ENCODE peak calls at places on chromosomes 3 and 15, in five cellular contexts. I is neuronal stem cell, N is H9, G is mesenchymal stem cell, B is H1. C is an unnamed sample.

GRCh38 chr3:149382518-149382917 is 5.1 kb upstream of the TM4SF1 start:
- DNase-seq in I (no peak), N (no peak), G (no peak), B (no peak), C (no peak)

GRCh38 chr3:28348286-28348636 is 260 bp upstream of the ZCWPW2 start:
- DNase-seq in I (no peak), N (no peak), G (no peak), B (no peak), C (no peak)

GRCh38 chr15:52288051-52288942 is 7.3 kb downstream of the MYO5C start:
- DNase-seq in I (no peak), N (no peak), G (peak; percentile 25), B (no peak), C (peak; percentile 80)

GRCh38 chr3:70000563-70001081 is 1.1 kb downstream of the SAMMSON start:
- DNase-seq in I (peak; percentile 11), N (no peak), G (peak; percentile 53), B (no peak), C (no peak)

GRCh38 chr3:9402410-9403228 is 5.2 kb downstream of the SETD5 start:
- DNase-seq in I (peak; percentile 80), N (peak; percentile 77), G (peak; percentile 82), B (peak; percentile 59), C (peak; percentile 13)

GRCh38 chr3:104452697-104453096 is 914.0 kb upstream of the ALCAM start:
- DNase-seq in I (no peak), N (no peak), G (no peak), B (no peak), C (no peak)

GRCh38 chr3:119628390-119628789 is 30.7 kb downstream of the PLA1A start:
- DNase-seq in I (no peak), N (no peak), G (no peak), B (no peak), C (no peak)

GRCh38 chr3:27596334-27596841 is 112.2 kb upstream of the SLC4A7 start:
- DNase-seq in I (no peak), N (no peak), G (no peak), B (no peak), C (no peak)

GRCh38 chr3:35965908-35966307 is 326.6 kb downstream of the ARPP21 start:
- DNase-seq in I (peak; percentile 17), N (no peak), G (peak; percentile 30), B (no peak), C (no peak)

GRCh38 chr15:71237456-71238188 is 122.4 kb downstream of the THSD4 start:
- DNase-seq in I (no peak), N (no peak), G (peak; percentile 93), B (no peak), C (peak; percentile 33)

GRCh38 chr3:194631696-194632095 is 1.5 kb downstream of the TMEM44 start:
- DNase-seq in I (no peak), N (no peak), G (peak; percentile 4), B (no peak), C (no peak)

GRCh38 chr3:15601046-15601398 is 347 bp downstream of the HACL1 start:
- DNase-seq in I (no peak), N (no peak), G (no peak), B (no peak), C (no peak)

GRCh38 chr3:52323526-52324295 is 7.6 kb downstream of the DNAH1 start:
- DNase-seq in I (no peak), N (no peak), G (no peak), B (no peak), C (no peak)

GRCh38 chr3:150922611-150923010 is 17.4 kb upstream of the MINDY4B start:
- DNase-seq in I (no peak), N (peak; percentile 75), G (peak; percentile 18), B (no peak), C (peak; percentile 60)

GRCh38 chr3:129001101-129001816 is at the start of gene EFCC1:
- DNase-seq in I (peak; percentile 72), N (peak; percentile 74), G (peak; percentile 73), B (no peak), C (no peak)

GRCh38 chr3:175386630-175387029 is 527.5 kb downstream of the NAALADL2 start:
- DNase-seq in I (no peak), N (no peak), G (peak; percentile 90), B (no peak), C (peak; percentile 46)

GRCh38 chr15:89999676-90000174 is 1.4 kb upstream of the ZNF710 start:
- DNase-seq in I (peak; percentile 78), N (peak; percentile 75), G (peak; percentile 48), B (no peak), C (no peak)

DNA sequence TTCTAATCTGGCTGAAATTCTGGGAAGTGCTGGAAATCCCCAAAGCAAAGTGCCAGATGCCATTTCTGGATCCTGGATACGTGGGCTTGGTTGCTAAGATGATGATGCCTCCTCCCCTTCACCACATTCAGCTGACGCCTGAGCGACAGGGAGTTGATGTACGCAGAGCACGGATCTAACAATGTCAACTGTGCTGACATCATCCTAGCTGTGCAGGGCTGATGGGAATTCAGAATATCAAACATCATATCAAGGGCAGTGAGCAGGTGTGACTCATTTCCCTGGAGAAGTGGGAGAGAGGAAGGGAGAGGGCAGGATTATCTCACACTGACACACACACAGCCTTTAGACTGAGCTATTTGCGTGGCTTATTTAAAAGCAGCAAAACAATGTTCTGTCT is 92.6 kb upstream of the ZBTB20 start:
- DNase-seq in I (no peak), N (no peak), G (peak; percentile 94), B (no peak), C (peak; percentile 1)
- H3K23ac ChIP-seq in I (no peak overlapping the region), N (no peak overlapping the region), G (no peak overlapping the region), B (no peak overlapping the region), C (no peak overlapping the region)

GRCh38 chr15:36544518-36545383 is 34.7 kb upstream of the CDIN1 start:
- DNase-seq in I (peak; percentile 20), N (no peak), G (no peak), B (no peak), C (no peak)
- H2BK12ac ChIP-seq in I (no peak overlapping the region), N (no peak overlapping the region), G (no peak overlapping the region), B (peak overlapping the region; percentile 20), C (no peak overlapping the region)

GRCh38 chr15:45022871-45023658 is at the start of gene SORD:
- DNase-seq in I (peak; percentile 93), N (peak; percentile 96), G (peak; percentile 88), B (peak; percentile 87), C (peak; percentile 80)

GRCh38 chr15:45021331-45021730 is 1.7 kb upstream of the SORD start:
- DNase-seq in I (no peak), N (no peak), G (no peak), B (no peak), C (no peak)

GRCh38 chr15:45026646-45027045 is 3.7 kb downstream of the SORD start:
- DNase-seq in I (no peak), N (no peak), G (no peak), B (no peak), C (no peak)

GRCh38 chr15:45027220-45027619 is 4.2 kb downstream of the SORD start:
- DNase-seq in I (no peak), N (no peak), G (no peak), B (no peak), C (no peak)

DNA sequence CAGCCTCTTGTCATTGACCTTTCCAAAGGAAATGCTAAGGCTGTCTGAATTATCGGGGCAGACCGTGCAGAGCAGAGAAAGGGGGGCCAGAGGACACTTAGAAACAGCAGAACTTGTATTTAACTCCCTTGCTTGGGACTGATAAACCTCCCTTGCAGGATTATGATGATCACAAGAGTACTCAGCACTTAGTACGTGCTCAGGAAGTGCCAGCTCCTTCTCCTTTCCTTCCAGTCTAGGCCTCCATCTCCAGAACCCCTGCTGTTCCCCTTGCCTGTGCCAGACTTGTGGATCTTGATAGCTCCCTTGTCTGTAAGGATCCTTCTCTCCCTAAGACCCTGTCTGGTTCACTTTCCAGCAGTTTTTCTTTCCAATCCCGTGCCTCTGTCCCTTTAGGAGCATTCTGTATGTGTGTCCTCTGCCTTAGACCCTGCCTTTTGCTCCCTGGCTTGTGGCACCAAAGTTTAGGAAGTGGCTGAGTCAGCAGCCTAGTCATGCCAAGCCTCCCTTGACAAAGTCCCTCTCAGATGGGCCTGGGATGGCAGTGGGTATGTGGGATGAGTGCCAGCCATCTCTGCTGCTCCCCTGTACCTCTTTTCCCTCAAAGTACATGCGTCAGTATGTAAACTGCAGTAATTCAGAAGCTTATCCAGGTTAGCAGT is 795 bp downstream of the SORD start:
- DNase-seq in I (peak; percentile 1), N (no peak), G (no peak), B (no peak), C (no peak)
- H3K23ac ChIP-seq in I (peak overlapping the region; percentile 97), N (no peak overlapping the region), G (no peak overlapping the region), B (no peak overlapping the region), C (no peak overlapping the region)

DNA sequence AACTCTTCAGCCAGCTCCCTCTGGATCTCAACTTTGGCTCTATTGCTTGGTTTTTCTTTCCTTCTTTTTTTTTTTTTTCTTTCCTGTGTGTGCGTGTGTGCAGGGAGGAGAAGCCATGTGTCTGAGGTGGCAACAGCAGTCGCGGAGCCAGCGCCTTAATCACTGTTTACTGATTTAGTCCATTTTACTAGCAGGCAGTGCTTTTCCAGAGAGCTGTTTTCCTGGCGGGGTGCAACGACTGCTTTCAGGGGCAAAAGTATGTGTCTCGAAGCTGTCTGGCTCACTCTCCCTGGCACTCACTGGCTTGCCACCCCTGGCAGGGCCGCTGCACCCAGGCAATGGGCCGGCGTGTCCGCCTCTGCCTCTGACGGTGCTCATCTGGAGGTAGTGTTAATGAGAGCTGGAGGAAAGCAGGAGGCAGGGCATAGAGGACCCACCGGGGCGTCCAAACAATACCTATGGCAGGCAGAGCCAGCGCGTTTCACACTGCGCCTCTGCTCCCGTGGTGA is 835.4 kb upstream of the NR2F2 start:
- DNase-seq in I (no peak), N (no peak), G (no peak), B (no peak), C (no peak)
- H2BK12ac ChIP-seq in I (peak overlapping the region; percentile 3), N (no peak overlapping the region), G (no peak overlapping the region), B (no peak overlapping the region), C (no peak overlapping the region)

GRCh38 chr15:66751579-66751978 is 49.5 kb downstream of the SMAD6 start:
- DNase-seq in I (no peak), N (no peak), G (no peak), B (no peak), C (no peak)
- H3K23ac ChIP-seq in I (no peak overlapping the region), N (no peak overlapping the region), G (no peak overlapping the region), B (no peak overlapping the region), C (no peak overlapping the region)

C was measured in trophoblast cell.